ENCODE peak calls at places on chromosomes 12 and 14, in seven cellular contexts. S is fibroblast of lung, U is PC-3, V is bronchial epithelial cell, E is mammary epithelial cell, W is body of pancreas, P is uterus. B is an unnamed sample.

GRCh38 chr14:106625181-106625580 is 1098.8 kb downstream of the TMEM121 start:
- DNase-seq in S (no peak), W (no peak), P (no peak), V (no peak), E (no peak), U (no peak), B (no peak)

GRCh38 chr14:79057333-79057732 is 887.2 kb downstream of the NRXN3 start:
- DNase-seq in W (no peak), U (no peak), P (no peak), S (peak; percentile 42), V (no peak), E (no peak), B (no peak)

GRCh38 chr12:1282670-1283361 is 291.8 kb downstream of the ERC1 start:
- DNase-seq in E (no peak), W (peak; percentile 12), S (no peak), V (no peak), P (peak; percentile 81), U (no peak), B (peak; percentile 62)

GRCh38 chr12:6279631-6280030 is 30.9 kb upstream of the PLEKHG6 start:
- DNase-seq in U (no peak), S (no peak), W (no peak), E (no peak), V (peak; percentile 34), P (no peak), B (peak; percentile 71)

GRCh38 chr14:31449971-31450610 is 7.2 kb downstream of the DTD2 start:
- DNase-seq in P (no peak), S (peak; percentile 35), V (peak; percentile 47), U (peak; percentile 83), W (no peak), E (peak; percentile 28), B (no peak)

GRCh38 chr14:60051690-60052324 is 39.9 kb upstream of the PCNX4 start:
- DNase-seq in P (no peak), S (peak; percentile 12), V (no peak), W (no peak), U (no peak), E (no peak), B (no peak)

GRCh38 chr14:54498579-54498978 is 9.8 kb upstream of the GMFB start:
- DNase-seq in W (no peak), P (no peak), S (no peak), E (no peak), U (no peak), V (no peak), B (no peak)

GRCh38 chr14:70721542-70721941 is 79.8 kb downstream of the TTC9 start:
- DNase-seq in E (peak; percentile 39), W (no peak), V (no peak), U (peak; percentile 9), P (no peak), S (peak; percentile 25), B (no peak)

GRCh38 chr14:90695997-90696681 is 120.1 kb downstream of the TTC7B start:
- DNase-seq in U (no peak), S (no peak), W (no peak), P (no peak), V (no peak), E (no peak), B (no peak)

GRCh38 chr12:69595689-69596088 is 10.4 kb downstream of the CCT2 start:
- DNase-seq in S (no peak), U (no peak), W (no peak), E (no peak), P (no peak), V (no peak), B (no peak)
- H3K36me3 ChIP-seq in S (peaks cover 20% of the 10 kb centered on the region), U (peaks cover 93% of the 10 kb centered on the region), W (peaks cover 44% of the 10 kb centered on the region), E (peaks cover 69% of the 10 kb centered on the region), P (no peaks in the 10 kb centered on the region), V (peaks cover 23% of the 10 kb centered on the region), B (peaks cover 94% of the 10 kb centered on the region)

DNA sequence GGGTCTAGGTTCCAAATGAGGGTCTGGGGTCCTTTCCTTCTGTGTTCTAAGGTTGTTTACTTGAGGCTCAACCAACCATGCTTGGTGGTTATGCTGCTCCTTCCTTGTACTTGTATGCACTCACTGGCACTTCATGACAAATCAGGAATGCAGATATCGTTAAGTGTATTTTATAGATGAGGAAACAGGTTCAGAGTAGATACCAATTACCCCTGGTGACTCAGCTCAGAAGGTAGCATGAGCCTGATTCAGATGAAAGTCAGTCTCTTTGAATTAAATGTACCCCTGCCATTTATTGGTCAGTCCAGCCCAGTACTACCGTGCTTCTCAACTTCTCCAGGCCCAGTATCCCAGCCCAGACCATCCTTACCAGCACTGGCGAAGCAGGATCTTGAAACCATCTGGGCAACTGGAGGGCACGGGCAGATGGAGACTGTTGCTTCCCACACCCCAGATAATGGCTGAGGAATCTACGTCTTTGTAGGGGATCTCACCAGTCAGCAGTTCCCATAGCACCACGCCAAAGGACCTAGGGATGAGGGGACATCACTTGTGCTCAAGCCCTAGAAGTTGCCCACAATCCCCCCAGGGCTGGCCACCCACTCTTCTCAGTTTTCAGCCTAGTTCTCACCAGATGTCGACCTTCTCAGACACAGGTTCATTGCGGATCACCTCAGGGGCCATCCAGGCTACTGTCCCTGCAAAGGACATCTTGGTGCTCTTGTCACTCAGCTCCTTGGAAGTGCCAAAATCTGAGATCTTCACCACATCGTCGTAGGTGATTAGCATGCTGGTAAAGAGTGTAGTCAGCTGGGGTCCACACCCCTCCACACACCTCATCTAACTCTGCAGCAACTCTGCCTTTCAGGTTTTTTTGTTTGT is 14.3 kb downstream of the MAP3K12 start:
- DNase-seq in E (peak; percentile 57), W (no peak), S (peak; percentile 45), P (no peak), V (peak; percentile 63), U (peak; percentile 54), B (no peak)
- H3K36me3 ChIP-seq in E (peaks cover 16% of the 10 kb centered on the region), W (peaks cover 27% of the 10 kb centered on the region), S (peaks cover 45% of the 10 kb centered on the region), P (no peaks in the 10 kb centered on the region), V (peaks cover 19% of the 10 kb centered on the region), U (peaks cover 35% of the 10 kb centered on the region), B (peaks cover 72% of the 10 kb centered on the region)

GRCh38 chr12:108843187-108843586 is 14.2 kb downstream of the SSH1 start:
- DNase-seq in S (no peak), U (no peak), E (no peak), V (no peak), P (no peak), W (no peak), B (no peak)
- H3K36me3 ChIP-seq in S (peaks cover 27% of the 10 kb centered on the region), U (peaks cover 22% of the 10 kb centered on the region), E (peaks cover 8% of the 10 kb centered on the region), V (peaks cover 15% of the 10 kb centered on the region), P (no peaks in the 10 kb centered on the region), W (peaks cover 2% of the 10 kb centered on the region), B (peaks cover 5% of the 10 kb centered on the region)

DNA sequence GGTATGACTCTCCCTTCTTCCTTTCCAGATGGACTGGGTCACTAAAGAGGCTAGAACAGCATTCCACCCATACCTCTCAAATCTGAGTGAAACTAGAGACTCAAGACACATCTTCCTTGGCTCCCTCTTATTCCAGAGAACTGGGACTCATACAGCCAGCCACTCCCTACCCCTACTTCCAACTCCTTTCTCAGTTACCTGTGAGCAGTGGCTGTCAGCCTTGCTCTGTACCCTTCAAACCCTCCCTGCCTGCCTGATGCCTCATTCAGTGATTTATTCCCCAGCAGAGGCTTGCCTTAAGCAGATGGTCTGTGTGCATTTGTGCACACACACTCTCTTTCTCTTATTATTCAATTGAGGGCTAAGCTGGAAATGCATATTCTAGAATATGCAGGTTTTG is 14.6 kb downstream of the GPR84 start:
- DNase-seq in W (no peak), U (no peak), E (no peak), P (no peak), V (no peak), S (no peak), B (no peak)
- H3K36me3 ChIP-seq in W (peaks cover 40% of the 10 kb centered on the region), U (peaks cover 43% of the 10 kb centered on the region), E (peaks cover 32% of the 10 kb centered on the region), P (no peaks in the 10 kb centered on the region), V (peaks cover 24% of the 10 kb centered on the region), S (peaks cover 19% of the 10 kb centered on the region), B (peaks cover 74% of the 10 kb centered on the region)

DNA sequence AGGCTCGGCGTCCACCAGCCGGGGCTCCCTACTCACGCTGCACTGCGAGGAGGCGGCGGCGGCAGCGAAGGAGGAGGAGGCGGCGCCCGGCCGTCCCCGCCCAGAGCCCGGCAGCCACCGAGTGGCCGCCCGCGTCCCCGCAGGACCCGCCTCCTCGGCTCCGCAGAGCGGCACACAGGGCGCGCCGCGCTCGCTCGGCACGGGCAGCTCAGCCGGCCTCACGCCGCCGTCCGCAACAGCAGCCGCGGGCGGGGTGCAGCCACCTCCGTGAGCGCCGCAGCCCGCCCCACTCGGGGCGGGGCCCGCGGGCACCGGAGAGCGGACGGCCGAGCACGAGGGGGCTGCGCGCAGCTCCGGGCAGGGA is at the start of gene ATP2B1:
- DNase-seq in S (peak; percentile 82), V (peak; percentile 71), U (peak; percentile 90), E (peak; percentile 90), P (peak; percentile 78), W (peak; percentile 90), B (peak; percentile 90)
- H3K36me3 ChIP-seq in S (no peaks in the 10 kb centered on the region), V (no peaks in the 10 kb centered on the region), U (no peaks in the 10 kb centered on the region), E (no peaks in the 10 kb centered on the region), P (no peaks in the 10 kb centered on the region), W (no peaks in the 10 kb centered on the region), B (no peaks in the 10 kb centered on the region)

GRCh38 chr14:24238527-24239037 is 3.8 kb downstream of the TINF2 start:
- DNase-seq in U (no peak), E (no peak), S (no peak), V (peak; percentile 38), W (no peak), P (no peak), B (no peak)
- H3K36me3 ChIP-seq in U (peaks cover 45% of the 10 kb centered on the region), E (peaks cover 22% of the 10 kb centered on the region), S (peaks cover 31% of the 10 kb centered on the region), V (peaks cover 26% of the 10 kb centered on the region), W (peaks cover 27% of the 10 kb centered on the region), P (no peaks in the 10 kb centered on the region), B (peaks cover 53% of the 10 kb centered on the region)

DNA sequence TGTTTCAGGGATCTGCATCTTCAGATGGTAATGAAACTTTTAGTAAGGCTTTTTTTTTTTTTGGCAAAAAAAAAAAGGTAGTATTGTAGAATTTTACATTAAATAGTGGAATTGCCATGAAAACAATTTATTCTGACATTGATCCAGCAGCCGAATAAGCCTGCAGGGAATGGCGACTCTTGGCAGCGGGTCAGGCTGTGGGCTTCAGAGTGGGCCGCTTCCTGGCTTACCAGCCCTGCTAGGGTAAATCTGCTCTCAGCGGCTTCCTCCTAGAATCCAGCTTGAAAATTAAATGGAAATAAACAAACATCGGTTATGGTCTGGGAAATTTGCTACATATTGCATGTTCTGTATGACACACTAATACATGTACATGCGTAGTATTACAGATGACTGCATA is 34.8 kb downstream of the SFSWAP start:
- DNase-seq in P (no peak), W (no peak), V (no peak), E (no peak), U (no peak), S (no peak), B (no peak)
- H3K36me3 ChIP-seq in P (no peaks in the 10 kb centered on the region), W (peaks cover 12% of the 10 kb centered on the region), V (peaks cover 25% of the 10 kb centered on the region), E (peaks cover 13% of the 10 kb centered on the region), U (peaks cover 57% of the 10 kb centered on the region), S (peaks cover 5% of the 10 kb centered on the region), B (peaks cover 87% of the 10 kb centered on the region)

GRCh38 chr14:96303981-96304380 is 48.0 kb downstream of the BDKRB1 start:
- DNase-seq in W (no peak), U (no peak), V (no peak), S (no peak), E (no peak), P (no peak), B (no peak)
- H3K36me3 ChIP-seq in W (peaks cover 31% of the 10 kb centered on the region), U (peaks cover 4% of the 10 kb centered on the region), V (peaks cover 7% of the 10 kb centered on the region), S (no peaks in the 10 kb centered on the region), E (peaks cover 9% of the 10 kb centered on the region), P (no peaks in the 10 kb centered on the region), B (peaks cover 75% of the 10 kb centered on the region)

DNA sequence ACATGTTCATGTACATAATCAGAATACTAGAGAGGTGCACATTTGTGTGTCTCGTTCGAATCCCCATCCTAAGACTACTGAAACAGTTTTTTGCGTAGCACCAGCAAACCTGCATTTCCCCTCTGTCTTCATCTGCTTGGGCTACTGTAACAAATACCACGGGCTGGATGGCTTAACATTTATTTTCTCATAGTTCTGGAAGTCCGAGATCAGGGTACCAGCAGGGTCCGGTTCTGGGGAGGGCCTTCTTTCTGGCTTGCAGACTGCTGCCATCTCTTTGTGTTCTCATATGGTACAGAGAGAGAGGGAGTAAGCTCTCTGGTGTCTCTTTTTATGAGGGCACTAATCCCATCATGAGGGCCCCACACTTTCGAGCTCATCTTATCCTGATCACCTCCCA is 30.6 kb downstream of the KLC1 start:
- DNase-seq in S (no peak), P (no peak), W (no peak), V (no peak), E (no peak), U (no peak), B (no peak)
- H3K36me3 ChIP-seq in S (peaks cover 36% of the 10 kb centered on the region), P (no peaks in the 10 kb centered on the region), W (peaks cover 33% of the 10 kb centered on the region), V (peaks cover 40% of the 10 kb centered on the region), E (peaks cover 39% of the 10 kb centered on the region), U (peaks cover 65% of the 10 kb centered on the region), B (peaks cover 96% of the 10 kb centered on the region)